ENCODE peak calls at places on chromosomes 16 and 17, in ten cellular contexts. K is HepG2, G is adrenal gland, Z is lung, O is astrocyte, I is heart right ventricle, C is tibial artery, W is endothelial cell of umbilical vein, M is uterus, R is breast epithelium. D is an unnamed sample. For H3K36me3, the result is how much of the 10 kb centered on the place peaks cover.

GRCh38 chr17:35449371-35449931 is 885 bp upstream of the SLFN13 start:
- DNase-seq in K (no peak), G (no peak), Z (no peak), O (peak), I (peak), C (peak), W (no peak), M (no peak), R (no peak), D (peak)

GRCh38 chr16:84117482-84117843 is 721 bp upstream of the MBTPS1 start:
- DNase-seq in K (no peak), G (no peak), Z (no peak), O (peak), I (no peak), C (no peak), W (peak), M (no peak), R (no peak), D (no peak)

GRCh38 chr16:20598832-20599469 is 22.8 kb upstream of the ACSM2B start:
- DNase-seq in K (peak), G (no peak), Z (no peak), O (no peak), I (no peak), C (no peak), W (no peak), M (no peak), R (no peak), D (no peak)

GRCh38 chr16:57898961-57899360 is 72.0 kb downstream of the CNGB1 start:
- DNase-seq in K (no peak), G (no peak), Z (no peak), O (no peak), I (no peak), C (no peak), W (no peak), M (no peak), R (no peak), D (no peak)

GRCh38 chr17:19372004-19372365 is 6.3 kb upstream of the MAPK7 start:
- DNase-seq in K (no peak), G (no peak), Z (no peak), O (no peak), I (no peak), C (no peak), W (no peak), M (peak), R (no peak), D (no peak)

GRCh38 chr16:49534901-49535300 is 161.3 kb downstream of the C16orf78 start:
- DNase-seq in K (no peak), G (no peak), Z (no peak), O (no peak), I (no peak), C (no peak), W (no peak), M (no peak), R (no peak), D (peak)

GRCh38 chr16:85296859-85297698 is 184.8 kb upstream of the CIBAR2 start:
- DNase-seq in K (peak), G (peak), Z (no peak), O (no peak), I (no peak), C (no peak), W (peak), M (no peak), R (peak), D (no peak)

GRCh38 chr17:57533684-57534305 is 211.3 kb downstream of the CCDC182 start:
- DNase-seq in K (no peak), G (no peak), Z (no peak), O (no peak), I (no peak), C (no peak), W (no peak), M (no peak), R (no peak), D (peak)

GRCh38 chr17:50147841-50148225 is 2.6 kb downstream of the PPP1R9B start:
- DNase-seq in K (peak), G (no peak), Z (no peak), O (no peak), I (no peak), C (no peak), W (no peak), M (no peak), R (no peak), D (no peak)

GRCh38 chr16:86726340-86726739 is 148.0 kb downstream of the FOXL1 start:
- DNase-seq in K (no peak), G (no peak), Z (no peak), O (no peak), I (no peak), C (no peak), W (no peak), M (no peak), R (no peak), D (no peak)

GRCh38 chr17:62572488-62573469 is 54.7 kb upstream of the MRC2 start:
- DNase-seq in K (no peak), G (no peak), Z (no peak), O (peak), I (peak), C (no peak), W (peak), M (no peak), R (no peak), D (no peak)

GRCh38 chr17:14157822-14158221 is 78.8 kb downstream of the CDRT15 start:
- DNase-seq in K (no peak), G (no peak), Z (no peak), O (no peak), I (no peak), C (no peak), W (no peak), M (no peak), R (no peak), D (no peak)

GRCh38 chr17:80478487-80479245 is 2.3 kb upstream of the NPTX1 start:
- DNase-seq in K (no peak), G (no peak), Z (no peak), O (no peak), I (no peak), C (no peak), W (no peak), M (no peak), R (no peak), D (no peak)

GRCh38 chr16:57012353-57012752 is 23.0 kb downstream of the NLRC5 start:
- DNase-seq in K (no peak), G (no peak), Z (no peak), O (no peak), I (no peak), C (no peak), W (no peak), M (no peak), R (no peak), D (no peak)

GRCh38 chr17:77527836-77528505 is 387.2 kb downstream of the SEC14L1 start:
- DNase-seq in K (no peak), G (no peak), Z (no peak), O (no peak), I (no peak), C (no peak), W (no peak), M (no peak), R (no peak), D (no peak)

GRCh38 chr17:11182430-11182829 is 58.6 kb upstream of the SHISA6 start:
- DNase-seq in K (no peak), G (no peak), Z (no peak), O (no peak), I (no peak), C (no peak), W (no peak), M (no peak), R (no peak), D (no peak)

GRCh38 chr16:83956336-83957289 is 3.6 kb downstream of the OSGIN1 start:
- DNase-seq in K (peak), G (peak), Z (peak), O (peak), I (peak), C (peak), W (peak), M (peak), R (peak), D (peak)

GRCh38 chr16:12239953-12240485 is 263.5 kb downstream of the SNX29 start:
- DNase-seq in K (no peak), G (no peak), Z (no peak), O (peak), I (no peak), C (no peak), W (peak), M (no peak), R (no peak), D (no peak)

GRCh38 chr16:67594956-67595355 is 32.6 kb downstream of the CTCF start:
- DNase-seq in K (no peak), G (peak), Z (no peak), O (peak), I (no peak), C (no peak), W (peak), M (peak), R (no peak), D (no peak)

GRCh38 chr16:55470533-55471371 is 8.2 kb upstream of the MMP2 start:
- DNase-seq in K (no peak), G (no peak), Z (no peak), O (no peak), I (no peak), C (no peak), W (no peak), M (no peak), R (peak), D (peak)

GRCh38 chr17:4043862-4044261 is 79.6 kb upstream of the ATP2A3 start:
- DNase-seq in K (no peak), G (no peak), Z (no peak), O (no peak), I (no peak), C (no peak), W (no peak), M (no peak), R (no peak), D (no peak)

GRCh38 chr17:79531191-79531590 is 79.7 kb downstream of the RBFOX3 start:
- DNase-seq in K (no peak), G (no peak), Z (no peak), O (no peak), I (no peak), C (no peak), W (no peak), M (no peak), R (no peak), D (no peak)

GRCh38 chr16:67535201-67535600 is 6.6 kb downstream of the RIPOR1 start:
- DNase-seq in K (no peak), G (no peak), Z (no peak), O (no peak), I (no peak), C (no peak), W (no peak), M (no peak), R (no peak), D (no peak)

GRCh38 chr17:51203838-51204237 is 37.6 kb downstream of the NME2 start:
- DNase-seq in K (no peak), G (no peak), Z (no peak), O (no peak), I (no peak), C (no peak), W (no peak), M (no peak), R (no peak), D (no peak)
- H3K36me3 ChIP-seq in K (half or more), G (under half), Z (under half), O (under half), I (half or more), C (half or more), W (under half), M (under half), R (under half), D (under half)

GRCh38 chr16:4733211-4733742 is 794 bp downstream of the ANKS3 start:
- DNase-seq in K (no peak), G (no peak), Z (no peak), O (no peak), I (no peak), C (no peak), W (no peak), M (no peak), R (no peak), D (no peak)
- H3K36me3 ChIP-seq in K (under half), G (under half), Z (under half), O (under half), I (under half), C (under half), W (under half), M (under half), R (under half), D (under half)

GRCh38 chr16:70674221-70675014 is 11.4 kb downstream of the MTSS2 start:
- DNase-seq in K (no peak), G (peak), Z (no peak), O (no peak), I (no peak), C (no peak), W (no peak), M (no peak), R (no peak), D (peak)
- H3K36me3 ChIP-seq in K (half or more), G (under half), Z (under half), O (under half), I (half or more), C (half or more), W (under half), M (under half), R (under half), D (under half)

GRCh38 chr17:67364847-67365761 is 1.3 kb downstream of the PSMD12 start:
- DNase-seq in K (no peak), G (no peak), Z (no peak), O (no peak), I (no peak), C (no peak), W (no peak), M (no peak), R (no peak), D (no peak)

GRCh38 chr17:67362173-67362572 is 4.2 kb downstream of the PSMD12 start:
- DNase-seq in K (no peak), G (no peak), Z (no peak), O (no peak), I (no peak), C (no peak), W (no peak), M (no peak), R (no peak), D (no peak)

GRCh38 chr17:67360880-67361279 is 5.5 kb downstream of the PSMD12 start:
- DNase-seq in K (no peak), G (no peak), Z (no peak), O (no peak), I (no peak), C (no peak), W (no peak), M (no peak), R (no peak), D (no peak)

GRCh38 chr17:67358612-67359011 is 7.8 kb downstream of the PSMD12 start:
- DNase-seq in K (no peak), G (no peak), Z (no peak), O (peak), I (no peak), C (no peak), W (no peak), M (no peak), R (no peak), D (no peak)

DNA sequence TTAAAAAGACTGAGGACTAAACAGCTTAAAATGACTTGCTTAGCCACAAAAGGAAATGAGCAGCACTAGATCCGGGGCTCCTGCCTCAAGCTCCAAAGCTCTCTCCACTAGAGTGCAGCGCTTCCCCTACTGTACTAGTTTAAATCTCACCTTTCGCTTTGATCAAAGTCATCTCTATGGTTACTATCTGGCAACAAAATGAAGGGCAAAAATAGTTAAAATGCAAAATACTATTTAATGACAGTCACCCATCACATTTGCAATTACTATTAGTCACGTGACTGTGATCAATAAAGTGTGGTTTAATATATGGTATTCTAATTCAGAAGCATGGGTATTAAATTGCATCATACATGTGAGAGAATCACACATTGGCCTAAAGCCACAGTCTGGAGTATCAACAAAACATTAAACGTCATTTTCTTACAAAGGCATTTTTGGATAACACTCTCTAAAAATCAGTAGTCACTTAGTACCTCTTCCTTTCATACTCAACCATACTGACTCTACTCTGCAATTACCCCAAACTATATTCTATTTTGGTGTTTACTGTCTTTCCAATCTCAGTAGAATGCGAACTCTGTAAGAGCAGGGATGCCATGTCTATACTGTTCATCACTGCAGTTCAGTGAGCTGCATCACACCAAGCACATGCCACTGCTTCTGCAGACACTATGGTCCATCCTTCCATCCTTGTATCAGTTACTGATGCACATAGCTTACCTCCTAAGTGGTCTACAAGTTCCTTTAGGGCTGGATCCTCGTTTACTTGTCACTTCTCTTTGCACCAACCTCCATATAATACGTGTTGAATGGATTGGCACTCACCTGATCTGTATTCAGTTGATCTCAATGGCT is 6.2 kb downstream of the PSMD12 start:
- DNase-seq in K (no peak), G (no peak), Z (no peak), O (no peak), I (no peak), C (no peak), W (peak), M (no peak), R (no peak), D (no peak)
- H3K36me3 ChIP-seq in K (half or more), G (under half), Z (under half), O (under half), I (half or more), C (under half), W (under half), M (under half), R (under half), D (under half)

DNA sequence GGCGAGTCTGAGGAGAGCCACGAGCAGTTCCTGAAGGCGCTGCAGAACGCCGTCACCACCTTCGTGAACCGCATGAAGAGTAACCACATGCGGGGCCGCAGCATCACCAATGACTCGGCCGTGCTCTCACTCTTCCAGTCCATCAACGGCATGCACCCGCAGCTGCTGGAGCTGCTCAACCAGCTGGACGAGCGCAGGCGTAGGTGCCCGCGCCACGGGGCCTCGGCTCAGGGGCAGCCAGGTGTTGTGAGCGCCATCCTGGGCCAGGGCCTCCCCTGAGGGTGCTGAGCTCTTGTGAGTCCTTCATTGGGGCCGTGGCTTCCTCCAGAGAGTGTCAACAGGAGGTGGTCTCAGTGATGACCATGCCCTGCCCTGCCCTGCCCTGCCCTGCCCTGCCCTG is 7.4 kb upstream of the MRPL12 start:
- DNase-seq in K (no peak), G (no peak), Z (no peak), O (no peak), I (no peak), C (no peak), W (no peak), M (no peak), R (no peak), D (no peak)
- H3K36me3 ChIP-seq in K (half or more), G (under half), Z (under half), O (under half), I (half or more), C (half or more), W (under half), M (under half), R (under half), D (under half)

GRCh38 chr17:74441537-74441936 is 9.6 kb downstream of the GPRC5C start:
- DNase-seq in K (no peak), G (no peak), Z (no peak), O (no peak), I (no peak), C (no peak), W (no peak), M (no peak), R (no peak), D (no peak)
- H3K36me3 ChIP-seq in K (half or more), G (under half), Z (under half), O (under half), I (under half), C (under half), W (under half), M (under half), R (under half), D (under half)

GRCh38 chr16:18832021-18832420 is 30.7 kb upstream of the ARL6IP1 start:
- DNase-seq in K (no peak), G (no peak), Z (no peak), O (no peak), I (no peak), C (no peak), W (no peak), M (no peak), R (no peak), D (no peak)

GRCh38 chr16:18829221-18829620 is 27.9 kb upstream of the ARL6IP1 start:
- DNase-seq in K (no peak), G (no peak), Z (no peak), O (no peak), I (no peak), C (no peak), W (no peak), M (no peak), R (no peak), D (no peak)

GRCh38 chr16:18833707-18834505 is 32.6 kb upstream of the ARL6IP1 start:
- DNase-seq in K (no peak), G (no peak), Z (no peak), O (no peak), I (no peak), C (no peak), W (no peak), M (no peak), R (no peak), D (no peak)

GRCh38 chr16:18834873-18835272 is 33.5 kb upstream of the ARL6IP1 start:
- DNase-seq in K (no peak), G (no peak), Z (no peak), O (no peak), I (no peak), C (no peak), W (no peak), M (no peak), R (no peak), D (no peak)

GRCh38 chr16:18832613-18833012 is 31.3 kb upstream of the ARL6IP1 start:
- DNase-seq in K (no peak), G (no peak), Z (no peak), O (no peak), I (no peak), C (no peak), W (no peak), M (no peak), R (no peak), D (no peak)
- H3K36me3 ChIP-seq in K (half or more), G (under half), Z (half or more), O (half or more), I (half or more), C (half or more), W (half or more), M (under half), R (under half), D (under half)

DNA sequence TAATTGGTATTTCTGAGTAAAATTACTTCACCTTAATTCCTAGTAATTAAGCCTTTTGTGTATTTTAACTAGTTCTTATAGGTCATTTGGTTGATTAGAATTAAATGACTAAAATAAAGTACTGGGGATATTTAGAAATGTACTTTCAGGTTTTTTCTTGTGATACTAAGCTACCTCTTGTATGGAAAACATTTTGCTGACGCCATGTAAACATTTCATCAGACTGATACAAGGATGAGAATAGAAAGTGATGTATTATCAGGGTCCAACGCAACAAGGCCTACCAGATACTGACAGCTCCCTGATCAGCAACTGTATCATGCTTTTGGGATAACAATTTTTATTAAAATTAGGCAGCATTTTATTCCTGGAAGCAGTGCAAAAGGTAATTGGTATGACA is 1.7 kb downstream of the SMARCE1 start:
- DNase-seq in K (no peak), G (no peak), Z (no peak), O (no peak), I (no peak), C (no peak), W (no peak), M (no peak), R (no peak), D (no peak)
- H3K36me3 ChIP-seq in K (under half), G (under half), Z (under half), O (under half), I (under half), C (under half), W (under half), M (under half), R (under half), D (under half)

D was measured in aorta.